ENCODE peak calls at places on chromosomes 3 and 15, in six cellular contexts. M is psoas muscle, F is thoracic aorta, N is kidney epithelial cell, P is BJ, J is small intestine. I is an unnamed sample. For H3K36me3, the result is how much of the 10 kb centered on the place peaks cover.

GRCh38 chr3:132421832-132422231 is 4.5 kb downstream of the DNAJC13 start:
- DNase-seq in N (no peak), P (no peak), J (peak), F (no peak), M (no peak), I (no peak)

GRCh38 chr3:50662408-50662807 is 12.3 kb upstream of the DOCK3 start:
- DNase-seq in N (no peak), P (no peak), J (no peak), M (peak), F (no peak), I (no peak)

GRCh38 chr15:70710714-70711113 is 52.6 kb downstream of the UACA start:
- DNase-seq in M (no peak), N (no peak), F (no peak), P (no peak), J (no peak), I (no peak)

GRCh38 chr3:112858410-112859069 is 11.9 kb upstream of the CD200R1L start:
- DNase-seq in P (no peak), F (no peak), N (no peak), M (no peak), J (peak), I (no peak)

GRCh38 chr3:196096382-196096953 is 14.6 kb upstream of the TFRC start:
- DNase-seq in J (peak), F (no peak), M (peak), N (no peak), P (no peak), I (peak)

GRCh38 chr3:197750863-197751737 is 1.4 kb downstream of the FYTTD1 start:
- DNase-seq in P (no peak), J (peak), F (peak), N (no peak), M (peak), I (peak)

GRCh38 chr3:99499235-99499798 is 139.1 kb upstream of the COL8A1 start:
- DNase-seq in F (no peak), N (peak), P (no peak), J (peak), M (no peak), I (no peak)

GRCh38 chr3:184795493-184796198 is 16.3 kb upstream of the VPS8 start:
- DNase-seq in P (no peak), F (no peak), M (no peak), N (no peak), J (no peak), I (no peak)

GRCh38 chr3:187808466-187809291 is 63.4 kb upstream of the BCL6 start:
- DNase-seq in M (no peak), N (peak), J (peak), P (no peak), F (no peak), I (no peak)

GRCh38 chr3:159865042-159865579 is 123.5 kb upstream of the IL12A start:
- DNase-seq in N (no peak), J (no peak), F (no peak), P (peak), M (no peak), I (no peak)

GRCh38 chr3:183650554-183650953 is 15.1 kb downstream of the KLHL24 start:
- DNase-seq in M (no peak), P (no peak), N (no peak), F (no peak), J (no peak), I (no peak)

GRCh38 chr3:117074833-117075232 is 365.3 kb downstream of the TUSC7 start:
- DNase-seq in N (peak), M (no peak), J (no peak), F (no peak), P (no peak), I (no peak)

GRCh38 chr15:95323798-95324197 is 1006.7 kb upstream of the NR2F2 start:
- DNase-seq in J (no peak), M (no peak), N (no peak), F (no peak), P (no peak), I (no peak)

GRCh38 chr15:90407871-90408317 is 19.9 kb downstream of the IQGAP1 start:
- DNase-seq in N (no peak), M (no peak), P (no peak), F (no peak), J (peak), I (no peak)

GRCh38 chr15:22257668-22258401 is 177.5 kb downstream of the OR4M2 start:
- DNase-seq in M (no peak), N (no peak), P (no peak), F (no peak), J (no peak), I (no peak)

GRCh38 chr3:158532099-158532734 is 38.8 kb upstream of the MLF1 start:
- DNase-seq in F (no peak), J (peak), M (no peak), N (peak), P (peak), I (no peak)

GRCh38 chr3:59540241-59540640 is 490.4 kb upstream of the CFAP20DC start:
- DNase-seq in J (no peak), N (no peak), F (no peak), M (no peak), P (peak), I (no peak)

GRCh38 chr3:113097821-113098516 is 107.2 kb downstream of the GTPBP8 start:
- DNase-seq in P (peak), M (no peak), J (no peak), N (peak), F (no peak), I (no peak)

GRCh38 chr15:75452968-75453702 is 1.6 kb upstream of the SIN3A start:
- DNase-seq in N (no peak), M (peak), F (no peak), J (peak), P (no peak), I (peak)

GRCh38 chr15:80475572-80475971 is 71.4 kb downstream of the ARNT2 start:
- DNase-seq in J (no peak), M (no peak), P (no peak), N (no peak), F (no peak), I (no peak)

GRCh38 chr15:62344806-62345539 is 179.9 kb upstream of the C2CD4B start:
- DNase-seq in P (no peak), N (peak), J (peak), M (no peak), F (no peak), I (no peak)

GRCh38 chr15:97840501-97840900 is 120.0 kb upstream of the ARRDC4 start:
- DNase-seq in F (no peak), P (no peak), N (peak), M (no peak), J (no peak), I (no peak)

GRCh38 chr15:67124911-67125588 is 59.6 kb downstream of the SMAD3 start:
- DNase-seq in J (no peak), N (no peak), F (no peak), M (no peak), P (no peak), I (no peak)

GRCh38 chr3:52535411-52536111 is 844 bp upstream of the UQCC5 start:
- DNase-seq in F (no peak), N (no peak), P (no peak), M (peak), J (no peak), I (no peak)

GRCh38 chr3:2819571-2819970 is 290.6 kb downstream of the IL5RA start:
- DNase-seq in N (no peak), J (no peak), P (no peak), F (no peak), M (no peak), I (no peak)

GRCh38 chr3:73685061-73685460 is 60.3 kb upstream of the PDZRN3 start:
- DNase-seq in M (no peak), J (peak), N (no peak), P (no peak), F (no peak), I (no peak)

GRCh38 chr3:46208167-46208704 is at the start of gene CCR1:
- DNase-seq in N (no peak), M (peak), J (peak), F (no peak), P (no peak), I (peak)

GRCh38 chr15:35693286-35693685 is 147.3 kb upstream of the DPH6 start:
- DNase-seq in J (no peak), F (no peak), M (no peak), P (no peak), N (no peak), I (no peak)

GRCh38 chr3:16437640-16438039 is 75.9 kb downstream of the RFTN1 start:
- DNase-seq in P (no peak), N (no peak), F (no peak), J (no peak), M (no peak), I (no peak)

GRCh38 chr3:171967137-171967783 is 72.1 kb upstream of the FNDC3B start:
- DNase-seq in M (no peak), N (no peak), J (no peak), P (peak), F (no peak), I (no peak)

GRCh38 chr3:4985330-4986174 is 6.3 kb downstream of the BHLHE40 start:
- DNase-seq in M (no peak), P (no peak), N (no peak), J (no peak), F (no peak), I (no peak)

GRCh38 chr3:127675651-127676391 is 3.1 kb downstream of the ABTB1 start:
- DNase-seq in N (no peak), M (peak), P (no peak), F (no peak), J (no peak), I (peak)

GRCh38 chr3:127674099-127674792 is 1.5 kb downstream of the ABTB1 start:
- DNase-seq in J (no peak), N (no peak), P (no peak), M (peak), F (no peak), I (peak)

GRCh38 chr3:127673191-127674098 is 693 bp downstream of the ABTB1 start:
- DNase-seq in N (no peak), J (peak), M (peak), P (no peak), F (no peak), I (peak)

GRCh38 chr3:127676456-127676855 is 3.7 kb downstream of the ABTB1 start:
- DNase-seq in F (no peak), P (no peak), M (peak), J (no peak), N (no peak), I (no peak)

GRCh38 chr3:127674793-127675189 is 2.0 kb downstream of the ABTB1 start:
- DNase-seq in F (no peak), M (no peak), J (no peak), N (no peak), P (no peak), I (peak)
- H3K36me3 ChIP-seq in F (under half), M (under half), J (under half), N (under half), P (under half), I (under half)

GRCh38 chr15:73946046-73946678 is 19.9 kb downstream of the LOXL1 start:
- DNase-seq in N (no peak), J (no peak), M (peak), F (no peak), P (no peak), I (peak)

GRCh38 chr15:73948396-73948795 is 22.1 kb downstream of the LOXL1 start:
- DNase-seq in N (no peak), P (no peak), M (peak), F (no peak), J (no peak), I (no peak)

GRCh38 chr15:73945109-73945508 is 18.8 kb downstream of the LOXL1 start:
- DNase-seq in M (peak), F (no peak), N (no peak), P (no peak), J (no peak), I (no peak)

GRCh38 chr15:73947651-73948050 is 21.4 kb downstream of the LOXL1 start:
- DNase-seq in M (peak), N (no peak), F (no peak), P (no peak), J (no peak), I (peak)

GRCh38 chr15:73946795-73947370 is 20.6 kb downstream of the LOXL1 start:
- DNase-seq in M (peak), N (no peak), F (no peak), P (no peak), J (no peak), I (peak)
- H3K36me3 ChIP-seq in M (under half), N (under half), F (under half), P (under half), J (under half), I (under half)

GRCh38 chr3:122553171-122553570 is 10.9 kb downstream of the PARP9 start:
- DNase-seq in N (no peak), P (no peak), J (no peak), F (no peak), M (no peak), I (no peak)
- H3K36me3 ChIP-seq in N (under half), P (under half), J (under half), F (under half), M (under half), I (half or more)

GRCh38 chr3:134197681-134198261 is 52.9 kb downstream of the RYK start:
- DNase-seq in P (peak), M (no peak), N (peak), F (no peak), J (peak), I (no peak)

GRCh38 chr3:134189848-134190247 is 60.8 kb downstream of the RYK start:
- DNase-seq in P (no peak), F (no peak), M (no peak), N (no peak), J (no peak), I (no peak)

GRCh38 chr3:134198414-134198813 is 52.2 kb downstream of the RYK start:
- DNase-seq in M (no peak), J (no peak), N (no peak), P (no peak), F (no peak), I (no peak)

GRCh38 chr3:134190272-134190671 is 60.4 kb downstream of the RYK start:
- DNase-seq in M (no peak), J (no peak), P (no peak), N (no peak), F (no peak), I (no peak)

GRCh38 chr3:134194247-134194646 is 56.4 kb downstream of the RYK start:
- DNase-seq in P (no peak), F (no peak), M (no peak), N (no peak), J (no peak), I (no peak)
- H3K36me3 ChIP-seq in P (under half), F (under half), M (under half), N (under half), J (under half), I (under half)

GRCh38 chr3:11304160-11304559 is 32.0 kb downstream of the ATG7 start:
- DNase-seq in N (no peak), M (no peak), P (no peak), J (no peak), F (no peak), I (no peak)
- H3K36me3 ChIP-seq in N (under half), M (under half), P (under half), J (under half), F (under half), I (half or more)